ENCODE peak calls at places on chromosomes 13 and 19, in six cellular contexts. One of them, this sample, is unnamed.

GRCh38 chr13:35796627-35797026 is 320.1 kb upstream of the MAB21L1 start:
- DNase-seq in HS-27A: no peak
- DNase-seq in T-helper 2 cell: no peak
- DNase-seq in HEK293T: no peak
- DNase-seq in ureter: no peak
- DNase-seq in stimulated activated CD4-positive, alpha-beta T cell treated with anti-CD3 and anti-CD28 coated beads, Interleukin-2, amount 100 ng/mL, for 48 hours: no peak
- DNase-seq in this sample: no peak

GRCh38 chr19:37997911-37998344 is 90.9 kb downstream of the SIPA1L3 start:
- DNase-seq in HS-27A: peak
- DNase-seq in T-helper 2 cell: no peak
- DNase-seq in HEK293T: no peak
- DNase-seq in ureter: no peak
- DNase-seq in stimulated activated CD4-positive, alpha-beta T cell treated with anti-CD3 and anti-CD28 coated beads, Interleukin-2, amount 100 ng/mL, for 48 hours: no peak
- DNase-seq in this sample: peak

GRCh38 chr13:38283346-38283745 is 66.3 kb upstream of the UFM1 start:
- DNase-seq in HS-27A: no peak
- DNase-seq in T-helper 2 cell: no peak
- DNase-seq in HEK293T: no peak
- DNase-seq in ureter: no peak
- DNase-seq in stimulated activated CD4-positive, alpha-beta T cell treated with anti-CD3 and anti-CD28 coated beads, Interleukin-2, amount 100 ng/mL, for 48 hours: no peak
- DNase-seq in this sample: no peak

GRCh38 chr13:53298426-53298825 is 269.8 kb downstream of the OLFM4 start:
- DNase-seq in HS-27A: no peak
- DNase-seq in T-helper 2 cell: no peak
- DNase-seq in HEK293T: no peak
- DNase-seq in ureter: no peak
- DNase-seq in stimulated activated CD4-positive, alpha-beta T cell treated with anti-CD3 and anti-CD28 coated beads, Interleukin-2, amount 100 ng/mL, for 48 hours: no peak
- DNase-seq in this sample: no peak

GRCh38 chr19:17058236-17058635 is 17.0 kb downstream of the HAUS8 start:
- DNase-seq in HS-27A: no peak
- DNase-seq in T-helper 2 cell: no peak
- DNase-seq in HEK293T: no peak
- DNase-seq in ureter: no peak
- DNase-seq in stimulated activated CD4-positive, alpha-beta T cell treated with anti-CD3 and anti-CD28 coated beads, Interleukin-2, amount 100 ng/mL, for 48 hours: no peak
- DNase-seq in this sample: no peak

GRCh38 chr19:4396949-4397783 is 3.2 kb downstream of the SH3GL1 start:
- DNase-seq in HS-27A: no peak
- DNase-seq in T-helper 2 cell: no peak
- DNase-seq in HEK293T: no peak
- DNase-seq in ureter: no peak
- DNase-seq in stimulated activated CD4-positive, alpha-beta T cell treated with anti-CD3 and anti-CD28 coated beads, Interleukin-2, amount 100 ng/mL, for 48 hours: no peak
- DNase-seq in this sample: no peak

GRCh38 chr19:53865918-53866696 is 1.6 kb upstream of the MYADM start:
- DNase-seq in HS-27A: no peak
- DNase-seq in T-helper 2 cell: peak
- DNase-seq in HEK293T: no peak
- DNase-seq in ureter: peak
- DNase-seq in stimulated activated CD4-positive, alpha-beta T cell treated with anti-CD3 and anti-CD28 coated beads, Interleukin-2, amount 100 ng/mL, for 48 hours: peak
- DNase-seq in this sample: peak

GRCh38 chr19:3073159-3073563 is 10.9 kb upstream of the TLE5 start:
- DNase-seq in HS-27A: no peak
- DNase-seq in T-helper 2 cell: no peak
- DNase-seq in HEK293T: peak
- DNase-seq in ureter: no peak
- DNase-seq in stimulated activated CD4-positive, alpha-beta T cell treated with anti-CD3 and anti-CD28 coated beads, Interleukin-2, amount 100 ng/mL, for 48 hours: no peak
- DNase-seq in this sample: no peak

This sample was measured in amniotic stem cell.